ENCODE peak calls at places on chromosome 1, in four cellular contexts. A is psoas muscle; V is uterus; L is CD8-positive, alpha-beta T cell. R is an unnamed sample.

GRCh38 chr1:28369518-28370219 is at the start of gene PHACTR4:
- DNase-seq in V (peak), L (peak), A (peak), R (peak)

GRCh38 chr1:42209516-42210370 is 45.2 kb upstream of the GUCA2A start:
- DNase-seq in L (no peak), A (no peak), V (no peak), R (no peak)

GRCh38 chr1:170461762-170462384 is 70.1 kb upstream of the GORAB start:
- DNase-seq in A (no peak), V (peak), L (no peak), R (peak)

GRCh38 chr1:243497939-243498681 is 242.3 kb downstream of the SDCCAG8 start:
- DNase-seq in V (no peak), L (no peak), A (peak), R (no peak)

GRCh38 chr1:7646981-7647901 is 123.9 kb upstream of the VAMP3 start:
- DNase-seq in L (peak), V (peak), A (peak), R (peak)

GRCh38 chr1:209769171-209769904 is 13.5 kb downstream of the TRAF3IP3 start:
- DNase-seq in V (peak), L (peak), A (peak), R (peak)

GRCh38 chr1:198444792-198445191 is 95.7 kb downstream of the ATP6V1G3 start:
- DNase-seq in V (no peak), L (no peak), A (no peak), R (peak)

GRCh38 chr1:151058682-151059341 is 610 bp downstream of the CDC42SE1 start:
- DNase-seq in V (no peak), A (no peak), L (no peak), R (peak)

GRCh38 chr1:17648457-17649145 is 106.5 kb upstream of the ACTL8 start:
- DNase-seq in A (no peak), V (no peak), L (no peak), R (no peak)

GRCh38 chr1:16018749-16019515 is 1.1 kb upstream of the HSPB7 start:
- DNase-seq in V (no peak), L (no peak), A (peak), R (no peak)

DNA sequence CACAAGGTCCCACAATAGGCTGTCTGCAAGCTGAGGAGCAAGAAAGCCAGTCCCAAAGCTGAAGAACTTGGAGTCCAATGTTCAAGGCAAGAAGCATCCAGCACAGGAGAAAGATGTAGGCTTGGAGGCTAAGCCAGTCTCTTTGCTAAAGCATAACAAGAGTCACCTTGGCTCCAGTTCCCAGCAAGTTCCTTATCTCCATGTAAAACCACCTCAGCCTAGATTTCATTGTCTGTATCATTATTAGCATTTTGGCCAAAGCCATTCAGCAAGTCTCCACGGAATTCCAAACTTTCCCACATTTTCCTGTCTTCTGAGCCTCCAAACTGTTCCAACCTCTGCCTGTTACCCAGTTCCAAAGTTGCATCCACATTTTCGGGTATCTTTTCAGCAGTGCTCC is 36.9 kb downstream of the PIGM start:
- DNase-seq in L (no peak), A (no peak), V (no peak), R (no peak)
- TF ChIP-seq CTCF in L (no peak), A (no peak), V (no peak), R (no peak)

GRCh38 chr1:205141236-205142104 is 19.7 kb upstream of the RBBP5 start:
- DNase-seq in L (peak), A (peak), V (peak), R (peak)
- H3K4me3 ChIP-seq in L (no peak), A (peak), V (no peak), R (no peak)

DNA sequence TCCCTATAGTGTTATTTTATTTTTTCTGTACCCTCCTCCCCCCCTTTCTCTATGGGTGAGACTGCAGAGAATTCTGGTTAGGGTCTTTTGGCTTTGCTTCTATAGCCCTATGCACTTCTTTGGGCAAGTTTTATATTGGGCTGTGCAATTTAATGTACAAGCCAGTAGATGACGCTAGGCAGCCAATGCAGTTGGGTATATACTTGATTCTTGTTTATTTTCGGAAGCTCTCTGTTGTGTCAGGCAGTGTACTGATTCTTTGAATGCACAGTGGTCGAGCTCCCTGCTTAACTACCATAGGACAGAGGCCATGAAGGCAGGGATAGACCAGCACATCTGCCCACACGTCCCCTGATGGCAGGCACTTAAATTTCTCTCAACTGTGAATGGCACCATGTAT is 34.1 kb upstream of the GPR52 start:
- DNase-seq in V (no peak), L (no peak), A (no peak), R (peak)
- TF ChIP-seq CTCF in V (no peak), L (no peak), A (no peak), R (peak)

GRCh38 chr1:94240822-94241221 is 3.4 kb upstream of the ARHGAP29 start:
- DNase-seq in L (no peak), V (no peak), A (no peak), R (peak)

GRCh38 chr1:94236630-94237290 is 624 bp downstream of the ARHGAP29 start:
- DNase-seq in A (peak), L (no peak), V (peak), R (peak)

GRCh38 chr1:94236021-94236491 is 1.3 kb downstream of the ARHGAP29 start:
- DNase-seq in L (no peak), A (no peak), V (no peak), R (peak)

GRCh38 chr1:94237291-94238226 is at the start of gene ARHGAP29:
- DNase-seq in A (peak), V (peak), L (peak), R (peak)

DNA sequence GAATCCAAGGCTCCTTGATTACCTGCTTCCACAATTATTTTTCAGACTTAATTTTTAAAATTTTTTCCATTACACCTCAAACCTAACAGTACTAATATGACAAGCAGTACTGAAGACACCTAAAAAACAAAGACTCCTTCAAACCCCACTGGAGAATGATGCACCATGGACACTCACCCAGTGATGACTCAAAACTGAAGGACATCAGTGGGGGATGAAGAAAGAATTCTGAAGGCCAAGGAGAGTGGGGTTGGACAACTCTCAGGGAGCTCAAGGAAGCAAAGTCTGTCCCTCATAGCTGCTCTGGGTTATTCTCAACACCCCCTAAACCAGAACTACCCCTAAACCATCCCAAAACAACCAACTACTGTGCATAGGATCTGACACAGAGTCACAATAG is 2.4 kb upstream of the ARHGAP29 start:
- DNase-seq in A (no peak), V (no peak), L (no peak), R (no peak)
- H3K4me3 ChIP-seq in A (no peak), V (no peak), L (no peak), R (no peak)

GRCh38 chr1:60923287-60924110 is 158.9 kb upstream of the NFIA start:
- DNase-seq in A (no peak), L (no peak), V (no peak), R (no peak)
- TF ChIP-seq CTCF in A (no peak), L (no peak), V (no peak), R (no peak)

DNA sequence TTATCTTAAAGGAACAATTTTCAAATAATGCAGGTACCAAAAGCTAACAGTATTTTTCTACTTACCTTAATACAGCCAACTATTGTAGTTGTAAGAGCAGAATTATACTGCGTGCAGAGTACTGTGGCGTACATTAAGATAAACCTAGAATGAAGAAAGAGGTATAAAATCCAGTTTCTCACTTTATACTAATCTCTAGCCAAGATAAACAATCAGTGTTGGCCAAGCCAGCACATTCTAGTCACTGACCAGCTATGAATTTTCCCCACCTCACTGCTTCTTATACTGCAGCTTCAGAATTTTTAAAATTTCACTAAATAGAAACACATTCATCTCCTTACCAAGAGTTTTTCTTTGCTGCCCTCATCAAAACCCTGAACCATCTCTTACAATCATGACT is 33.6 kb downstream of the SLC35D1 start:
- DNase-seq in L (no peak), V (no peak), A (no peak), R (peak)
- H3K4me3 ChIP-seq in L (no peak), V (no peak), A (no peak), R (no peak)

GRCh38 chr1:205228052-205228451 is 306 bp downstream of the TMCC2 start:
- DNase-seq in V (no peak), L (no peak), A (peak), R (no peak)

GRCh38 chr1:205227584-205228006 is at the start of gene TMCC2:
- DNase-seq in A (peak), V (peak), L (peak), R (peak)

GRCh38 chr1:205224736-205225135 is 3.0 kb upstream of the TMCC2 start:
- DNase-seq in L (no peak), A (no peak), V (no peak), R (no peak)

GRCh38 chr1:205225901-205226765 is 1.6 kb upstream of the TMCC2 start:
- DNase-seq in A (no peak), V (no peak), L (no peak), R (no peak)

GRCh38 chr1:205226868-205227583 is 720 bp upstream of the TMCC2 start:
- DNase-seq in L (no peak), A (no peak), V (no peak), R (peak)
- TF ChIP-seq CTCF in L (no peak), A (no peak), V (no peak), R (no peak)

GRCh38 chr1:156336242-156336641 is 1.9 kb downstream of the CCT3 start:
- DNase-seq in V (no peak), L (no peak), A (no peak), R (no peak)
- H3K4me3 ChIP-seq in V (no peak), L (no peak), A (peak), R (peak)

GRCh38 chr1:85398391-85399064 is 66.4 kb downstream of the DDAH1 start:
- DNase-seq in L (no peak), V (no peak), A (no peak), R (peak)
- TF ChIP-seq CTCF in L (no peak), V (no peak), A (peak), R (peak)